ENCODE peak calls at places on chromosomes 1 and 21, in five cellular contexts. One of them, this sample, is unnamed.
A peak's percentile ranks its signal among the peaks of the same experiment; 100 is the strongest.

GRCh38 chr21:16181024-16181423 is 451.2 kb downstream of the USP25 start:
- DNase-seq in right lobe of liver: no peak
- DNase-seq in lower lobe of right lung: no peak
- DNase-seq in heart right ventricle: no peak
- DNase-seq in Karpas-422: no peak
- DNase-seq in this sample: no peak

GRCh38 chr1:184930232-184930631 is 44.1 kb downstream of the NIBAN1 start:
- DNase-seq in right lobe of liver: no peak
- DNase-seq in lower lobe of right lung: no peak
- DNase-seq in heart right ventricle: no peak
- DNase-seq in Karpas-422: no peak
- DNase-seq in this sample: no peak

GRCh38 chr1:231487019-231487418 is 41.5 kb upstream of the TSNAX start:
- DNase-seq in right lobe of liver: no peak
- DNase-seq in lower lobe of right lung: no peak
- DNase-seq in heart right ventricle: no peak
- DNase-seq in Karpas-422: no peak
- DNase-seq in this sample: no peak

GRCh38 chr21:15793547-15794235 is 63.9 kb downstream of the USP25 start:
- DNase-seq in right lobe of liver: no peak
- DNase-seq in lower lobe of right lung: no peak
- DNase-seq in heart right ventricle: no peak
- DNase-seq in Karpas-422: no peak
- DNase-seq in this sample: no peak

GRCh38 chr1:86704972-86705632 is 726 bp downstream of the SH3GLB1 start:
- DNase-seq in right lobe of liver: peak; percentile 73
- DNase-seq in lower lobe of right lung: peak; percentile 75
- DNase-seq in heart right ventricle: peak; percentile 75
- DNase-seq in Karpas-422: peak; percentile 65
- DNase-seq in this sample: peak; percentile 67

GRCh38 chr1:228109073-228109961 is at the start of gene MRPL55:
- DNase-seq in right lobe of liver: peak; percentile 99
- DNase-seq in lower lobe of right lung: peak; percentile 97
- DNase-seq in heart right ventricle: peak; percentile 96
- DNase-seq in Karpas-422: peak; percentile 98
- DNase-seq in this sample: peak; percentile 99

GRCh38 chr1:26391450-26391849 is 18.9 kb upstream of the ZNF683 start:
- DNase-seq in right lobe of liver: no peak
- DNase-seq in lower lobe of right lung: no peak
- DNase-seq in heart right ventricle: no peak
- DNase-seq in Karpas-422: peak; percentile 77
- DNase-seq in this sample: no peak

GRCh38 chr1:193543259-193543658 is 356.8 kb upstream of the B3GALT2 start:
- DNase-seq in right lobe of liver: no peak
- DNase-seq in lower lobe of right lung: no peak
- DNase-seq in heart right ventricle: no peak
- DNase-seq in Karpas-422: no peak
- DNase-seq in this sample: no peak

GRCh38 chr1:152049291-152050073 is 12.7 kb upstream of the S100A11 start:
- DNase-seq in right lobe of liver: no peak
- DNase-seq in lower lobe of right lung: no peak
- DNase-seq in heart right ventricle: no peak
- DNase-seq in Karpas-422: no peak
- DNase-seq in this sample: no peak

GRCh38 chr1:243727503-243728191 is 122.4 kb downstream of the AKT3 start:
- DNase-seq in right lobe of liver: no peak
- DNase-seq in lower lobe of right lung: no peak
- DNase-seq in heart right ventricle: no peak
- DNase-seq in Karpas-422: peak; percentile 63
- DNase-seq in this sample: no peak

GRCh38 chr1:37478451-37478871 is 4.1 kb downstream of the ZC3H12A start:
- DNase-seq in right lobe of liver: peak; percentile 39
- DNase-seq in lower lobe of right lung: no peak
- DNase-seq in heart right ventricle: no peak
- DNase-seq in Karpas-422: no peak
- DNase-seq in this sample: no peak

GRCh38 chr1:76101534-76101933 is 27.0 kb downstream of the ST6GALNAC3 start:
- DNase-seq in right lobe of liver: no peak
- DNase-seq in lower lobe of right lung: no peak
- DNase-seq in heart right ventricle: no peak
- DNase-seq in Karpas-422: no peak
- DNase-seq in this sample: no peak

GRCh38 chr1:52102336-52103013 is 39.4 kb upstream of the ZFYVE9 start:
- DNase-seq in right lobe of liver: no peak
- DNase-seq in lower lobe of right lung: no peak
- DNase-seq in heart right ventricle: no peak
- DNase-seq in Karpas-422: no peak
- DNase-seq in this sample: no peak

GRCh38 chr1:51341876-51342496 is 11.6 kb upstream of the TTC39A start:
- DNase-seq in right lobe of liver: no peak
- DNase-seq in lower lobe of right lung: no peak
- DNase-seq in heart right ventricle: no peak
- DNase-seq in Karpas-422: peak; percentile 90
- DNase-seq in this sample: no peak

GRCh38 chr21:24023402-24023801 is 1583.9 kb downstream of the MRPL39 start:
- DNase-seq in right lobe of liver: no peak
- DNase-seq in lower lobe of right lung: no peak
- DNase-seq in heart right ventricle: no peak
- DNase-seq in Karpas-422: no peak
- DNase-seq in this sample: no peak

GRCh38 chr1:245483247-245483646 is 328.5 kb downstream of the KIF26B start:
- DNase-seq in right lobe of liver: no peak
- DNase-seq in lower lobe of right lung: no peak
- DNase-seq in heart right ventricle: no peak
- DNase-seq in Karpas-422: no peak
- DNase-seq in this sample: no peak

GRCh38 chr1:207831517-207832327 is 79.2 kb downstream of the CD34 start:
- DNase-seq in right lobe of liver: no peak
- DNase-seq in lower lobe of right lung: no peak
- DNase-seq in heart right ventricle: no peak
- DNase-seq in Karpas-422: no peak
- DNase-seq in this sample: no peak

GRCh38 chr1:94530373-94530878 is 11.1 kb downstream of the F3 start:
- DNase-seq in right lobe of liver: no peak
- DNase-seq in lower lobe of right lung: no peak
- DNase-seq in heart right ventricle: no peak
- DNase-seq in Karpas-422: no peak
- DNase-seq in this sample: no peak

GRCh38 chr1:153881764-153882163 is 41.0 kb downstream of the GATAD2B start:
- DNase-seq in right lobe of liver: peak; percentile 23
- DNase-seq in lower lobe of right lung: no peak
- DNase-seq in heart right ventricle: no peak
- DNase-seq in Karpas-422: no peak
- DNase-seq in this sample: no peak

GRCh38 chr1:211553549-211553948 is 25.4 kb downstream of the SLC30A1 start:
- DNase-seq in right lobe of liver: no peak
- DNase-seq in lower lobe of right lung: no peak
- DNase-seq in heart right ventricle: no peak
- DNase-seq in Karpas-422: no peak
- DNase-seq in this sample: no peak

GRCh38 chr1:211547710-211548109 is 31.3 kb downstream of the SLC30A1 start:
- DNase-seq in right lobe of liver: no peak
- DNase-seq in lower lobe of right lung: no peak
- DNase-seq in heart right ventricle: no peak
- DNase-seq in Karpas-422: no peak
- DNase-seq in this sample: no peak

GRCh38 chr1:211548321-211549091 is 30.5 kb downstream of the SLC30A1 start:
- DNase-seq in right lobe of liver: no peak
- DNase-seq in lower lobe of right lung: no peak
- DNase-seq in heart right ventricle: no peak
- DNase-seq in Karpas-422: no peak
- DNase-seq in this sample: no peak

GRCh38 chr1:211549092-211549749 is 29.7 kb downstream of the SLC30A1 start:
- DNase-seq in right lobe of liver: no peak
- DNase-seq in lower lobe of right lung: no peak
- DNase-seq in heart right ventricle: no peak
- DNase-seq in Karpas-422: no peak
- DNase-seq in this sample: no peak

DNA sequence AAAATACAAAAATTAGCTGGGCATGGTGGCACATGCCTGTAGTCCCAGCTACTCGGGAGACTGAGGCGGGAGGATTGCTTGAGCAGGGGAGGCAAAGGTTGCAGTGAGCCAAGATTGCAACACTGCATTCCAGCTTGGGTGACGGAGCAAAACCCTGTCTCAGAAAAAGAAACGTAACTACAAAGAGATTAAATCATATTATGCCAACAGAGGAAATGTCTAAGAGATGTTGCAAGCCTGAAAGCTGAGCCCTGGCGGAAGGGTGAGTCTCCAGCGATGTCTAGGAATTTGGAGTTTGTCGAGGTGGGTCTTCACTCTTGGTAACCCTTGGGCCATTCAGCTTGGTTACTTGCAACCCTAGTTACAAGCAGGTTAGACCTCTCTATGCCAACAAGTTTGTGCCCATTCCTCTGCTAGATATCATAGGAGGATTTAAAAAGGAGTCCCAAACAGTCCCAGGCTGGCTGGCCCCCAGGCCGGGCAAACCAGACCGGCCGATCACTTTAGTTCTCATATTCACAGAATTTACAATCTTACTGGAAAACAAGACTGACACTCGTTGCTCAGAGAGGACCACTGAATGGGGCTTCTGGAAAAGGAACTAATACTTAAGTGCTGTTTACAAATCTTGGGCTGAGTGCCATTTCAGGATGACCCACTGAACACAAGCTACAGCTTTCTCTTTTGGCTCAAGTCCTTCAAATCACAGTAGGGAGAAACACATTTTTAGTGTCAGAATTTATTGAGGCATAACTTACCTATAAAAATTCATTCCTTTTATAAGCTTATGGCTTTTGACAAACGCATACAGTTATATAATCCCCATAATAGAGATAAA is 27.1 kb downstream of the SLC30A1 start:
- DNase-seq in right lobe of liver: no peak
- DNase-seq in lower lobe of right lung: no peak
- DNase-seq in heart right ventricle: no peak
- DNase-seq in Karpas-422: no peak
- DNase-seq in this sample: no peak
- H3K27ac ChIP-seq in right lobe of liver: no peak overlapping the region
- H3K27ac ChIP-seq in lower lobe of right lung: no peak overlapping the region
- H3K27ac ChIP-seq in heart right ventricle: no peak overlapping the region
- H3K27ac ChIP-seq in Karpas-422: no peak overlapping the region
- H3K27ac ChIP-seq in this sample: no peak overlapping the region

GRCh38 chr1:110082477-110082876 is 12.0 kb upstream of the ALX3 start:
- DNase-seq in right lobe of liver: no peak
- DNase-seq in lower lobe of right lung: no peak
- DNase-seq in heart right ventricle: no peak
- DNase-seq in Karpas-422: no peak
- DNase-seq in this sample: no peak

GRCh38 chr1:110086959-110087358 is 16.5 kb upstream of the ALX3 start:
- DNase-seq in right lobe of liver: no peak
- DNase-seq in lower lobe of right lung: no peak
- DNase-seq in heart right ventricle: no peak
- DNase-seq in Karpas-422: no peak
- DNase-seq in this sample: no peak

GRCh38 chr1:110084226-110085078 is 14.0 kb upstream of the ALX3 start:
- DNase-seq in right lobe of liver: no peak
- DNase-seq in lower lobe of right lung: peak; percentile 79
- DNase-seq in heart right ventricle: peak; percentile 44
- DNase-seq in Karpas-422: no peak
- DNase-seq in this sample: peak; percentile 55

GRCh38 chr1:110085666-110086065 is 15.2 kb upstream of the ALX3 start:
- DNase-seq in right lobe of liver: no peak
- DNase-seq in lower lobe of right lung: no peak
- DNase-seq in heart right ventricle: no peak
- DNase-seq in Karpas-422: no peak
- DNase-seq in this sample: no peak

DNA sequence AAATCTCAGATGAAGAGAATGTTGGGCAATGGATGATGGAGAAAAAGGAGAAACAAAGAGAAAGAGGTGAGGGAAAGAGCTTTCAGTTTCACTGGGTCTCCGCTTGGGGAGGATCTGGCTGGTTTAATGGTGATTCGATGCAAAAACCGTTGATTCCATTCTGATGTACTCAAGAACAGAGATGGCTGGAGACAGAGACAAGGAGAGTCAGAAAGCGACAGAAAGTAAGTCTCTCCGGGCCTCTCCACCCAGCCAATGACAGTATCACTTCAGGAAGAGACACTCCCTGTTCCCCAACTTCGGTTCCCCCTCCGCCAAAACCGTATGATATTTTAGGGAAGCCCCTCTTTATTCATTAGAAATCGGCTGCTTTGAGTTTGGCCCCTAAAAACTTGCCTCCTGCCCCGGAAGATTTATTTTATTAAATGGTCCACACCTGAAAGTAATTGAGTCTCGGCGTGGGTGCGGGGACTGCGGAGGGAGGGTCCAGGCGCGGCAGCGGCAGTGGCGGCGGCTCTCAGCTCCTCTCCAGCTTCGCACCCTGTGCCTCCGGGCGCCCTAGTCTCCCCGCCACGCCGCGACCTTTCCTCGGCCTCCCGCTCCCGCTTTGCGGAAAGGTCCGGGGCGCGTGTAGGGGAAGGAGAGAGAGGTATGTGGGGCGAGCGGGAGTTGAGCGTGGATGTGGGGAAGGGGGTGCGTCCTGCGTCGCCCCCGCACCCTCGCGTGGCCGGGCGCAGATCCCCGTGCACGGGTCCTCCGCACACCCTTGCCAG is 13.2 kb upstream of the ALX3 start:
- DNase-seq in right lobe of liver: no peak
- DNase-seq in lower lobe of right lung: no peak
- DNase-seq in heart right ventricle: no peak
- DNase-seq in Karpas-422: no peak
- DNase-seq in this sample: no peak
- H3K27ac ChIP-seq in right lobe of liver: no peak overlapping the region
- H3K27ac ChIP-seq in lower lobe of right lung: peak overlapping the region; percentile 79
- H3K27ac ChIP-seq in heart right ventricle: peak overlapping the region; percentile 72
- H3K27ac ChIP-seq in Karpas-422: peak overlapping the region; percentile 23
- H3K27ac ChIP-seq in this sample: peak overlapping the region; percentile 58

GRCh38 chr1:23473037-23473800 is 10.8 kb downstream of the ASAP3 start:
- DNase-seq in right lobe of liver: no peak
- DNase-seq in lower lobe of right lung: no peak
- DNase-seq in heart right ventricle: no peak
- DNase-seq in Karpas-422: no peak
- DNase-seq in this sample: no peak
- H3K27ac ChIP-seq in right lobe of liver: peak overlapping the region; percentile 72
- H3K27ac ChIP-seq in lower lobe of right lung: no peak overlapping the region
- H3K27ac ChIP-seq in heart right ventricle: peak overlapping the region; percentile 43
- H3K27ac ChIP-seq in Karpas-422: no peak overlapping the region
- H3K27ac ChIP-seq in this sample: no peak overlapping the region

DNA sequence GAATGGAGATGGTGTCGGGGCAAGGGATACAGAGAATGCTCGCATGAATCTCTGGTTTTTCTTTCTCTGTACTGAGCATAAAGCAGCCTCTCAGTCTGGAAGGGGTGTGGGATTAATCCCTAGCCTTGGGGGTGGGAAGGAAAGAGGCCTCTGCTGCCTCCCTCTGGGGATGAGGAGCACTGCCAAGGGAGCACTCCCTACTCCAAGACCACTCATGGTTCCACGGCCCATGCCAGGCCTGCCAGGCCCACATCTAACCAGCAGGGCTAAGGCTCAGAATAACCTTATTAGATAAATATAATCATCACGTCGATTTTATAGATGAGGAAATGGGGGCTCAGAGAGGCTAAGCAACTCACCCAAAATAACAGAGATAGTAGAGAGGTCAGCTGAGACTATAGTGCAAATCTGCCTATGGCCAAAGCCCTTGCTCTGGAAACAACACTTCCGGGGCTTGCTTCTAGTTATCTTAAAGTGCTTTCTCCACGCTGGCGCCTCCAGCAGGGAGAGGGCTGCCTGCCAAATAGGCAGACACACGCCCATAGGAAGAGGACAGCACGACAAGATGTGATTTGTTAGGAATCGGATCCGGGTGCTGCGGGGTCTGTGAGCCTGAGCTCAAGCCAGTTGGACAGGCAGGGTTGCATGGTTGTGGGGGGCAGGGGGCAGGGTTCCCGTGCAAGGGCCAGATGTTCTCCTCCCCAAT is 522 bp downstream of the TEX35 start:
- DNase-seq in right lobe of liver: no peak
- DNase-seq in lower lobe of right lung: no peak
- DNase-seq in heart right ventricle: peak; percentile 41
- DNase-seq in Karpas-422: no peak
- DNase-seq in this sample: no peak
- H3K27ac ChIP-seq in right lobe of liver: no peak overlapping the region
- H3K27ac ChIP-seq in lower lobe of right lung: no peak overlapping the region
- H3K27ac ChIP-seq in heart right ventricle: no peak overlapping the region
- H3K27ac ChIP-seq in Karpas-422: no peak overlapping the region
- H3K27ac ChIP-seq in this sample: no peak overlapping the region

This sample was measured in left lung.